ENCODE peak calls at places on chromosome 13, in five cellular contexts. B is GM06990, Q is ascending aorta, P is nephron progenitor cell, H is neural crest cell. K is an unnamed sample.

GRCh38 chr13:31227870-31228269 is 28.1 kb downstream of the B3GLCT start:
- DNase-seq in P (no peak), B (no peak), H (no peak), Q (no peak), K (no peak)

GRCh38 chr13:92225861-92226260 is 827.4 kb downstream of the GPC5 start:
- DNase-seq in P (no peak), Q (no peak), B (no peak), H (no peak), K (no peak)

GRCh38 chr13:20393273-20394235 is 132.1 kb downstream of the CRYL1 start:
- DNase-seq in B (no peak), P (no peak), H (no peak), Q (no peak), K (no peak)

GRCh38 chr13:110271313-110271712 is 35.6 kb downstream of the COL4A1 start:
- DNase-seq in Q (peak), P (no peak), H (no peak), B (no peak), K (no peak)

GRCh38 chr13:90091611-90092010 is 1255.9 kb upstream of the MIR17HG start:
- DNase-seq in P (no peak), H (no peak), B (no peak), Q (no peak), K (no peak)

GRCh38 chr13:84999252-84999651 is 800.0 kb downstream of the SLITRK6 start:
- DNase-seq in P (no peak), H (no peak), Q (no peak), B (no peak), K (no peak)

GRCh38 chr13:99347911-99348451 is 40.8 kb upstream of the GPR183 start:
- DNase-seq in P (no peak), Q (no peak), B (peak), H (no peak), K (no peak)

GRCh38 chr13:50844181-50844875 is 836 bp upstream of the DLEU7 start:
- DNase-seq in B (no peak), Q (no peak), P (no peak), H (no peak), K (no peak)

GRCh38 chr13:29522044-29522685 is 73.3 kb downstream of the SLC7A1 start:
- DNase-seq in H (no peak), B (no peak), P (no peak), Q (peak), K (no peak)

GRCh38 chr13:44758595-44759221 is 182.6 kb upstream of the TSC22D1 start:
- DNase-seq in Q (no peak), P (no peak), B (no peak), H (no peak), K (no peak)

GRCh38 chr13:26950546-26950945 is 190.0 kb upstream of the GPR12 start:
- DNase-seq in P (no peak), B (no peak), Q (no peak), H (no peak), K (no peak)

GRCh38 chr13:50156140-50156539 is 140.9 kb downstream of the KCNRG start:
- DNase-seq in P (no peak), H (no peak), Q (no peak), B (no peak), K (no peak)

GRCh38 chr13:66915596-66916185 is 314.4 kb downstream of the PCDH9 start:
- DNase-seq in P (no peak), H (no peak), Q (no peak), B (no peak), K (no peak)

GRCh38 chr13:72562686-72563085 is 164.7 kb downstream of the MZT1 start:
- DNase-seq in B (no peak), P (no peak), Q (no peak), H (no peak), K (no peak)

GRCh38 chr13:91242652-91243051 is 104.8 kb upstream of the MIR17HG start:
- DNase-seq in Q (no peak), P (no peak), B (no peak), H (no peak), K (no peak)

GRCh38 chr13:45015300-45015699 is 26.0 kb downstream of the GPALPP1 start:
- DNase-seq in Q (no peak), H (no peak), B (no peak), P (no peak), K (no peak)

GRCh38 chr13:59086147-59086546 is 1077.6 kb downstream of the DIAPH3 start:
- DNase-seq in H (no peak), Q (no peak), P (no peak), B (no peak), K (no peak)

GRCh38 chr13:99517984-99518383 is 16.7 kb downstream of the TM9SF2 start:
- DNase-seq in Q (no peak), H (no peak), P (no peak), B (no peak), K (no peak)

GRCh38 chr13:26168276-26168814 is 53.8 kb downstream of the RNF6 start:
- DNase-seq in B (no peak), H (no peak), Q (no peak), P (no peak), K (no peak)

GRCh38 chr13:35747594-35747993 is 271.1 kb upstream of the MAB21L1 start:
- DNase-seq in B (no peak), P (no peak), Q (no peak), H (no peak), K (no peak)

GRCh38 chr13:39729161-39729560 is 73.7 kb downstream of the COG6 start:
- DNase-seq in B (no peak), H (no peak), P (no peak), Q (no peak), K (no peak)

GRCh38 chr13:44458313-44458975 is 84.8 kb downstream of the SERP2 start:
- DNase-seq in Q (no peak), P (no peak), B (no peak), H (no peak), K (no peak)

GRCh38 chr13:77918391-77919261 is at the start of gene EDNRB:
- DNase-seq in P (peak), Q (peak), H (peak), B (no peak), K (peak)

GRCh38 chr13:52361225-52361624 is 44.7 kb downstream of the THSD1 start:
- DNase-seq in H (no peak), Q (no peak), B (no peak), P (no peak), K (no peak)

GRCh38 chr13:27406178-27406939 is 18.1 kb upstream of the GTF3A start:
- DNase-seq in B (no peak), P (no peak), Q (peak), H (no peak), K (no peak)

GRCh38 chr13:106277483-106278154 is 257.8 kb downstream of the EFNB2 start:
- DNase-seq in Q (no peak), B (no peak), P (no peak), H (no peak), K (no peak)

GRCh38 chr13:41520699-41521630 is 63.6 kb downstream of the RGCC start:
- DNase-seq in H (no peak), B (no peak), P (no peak), Q (no peak), K (no peak)

GRCh38 chr13:35093356-35093755 is 151.3 kb downstream of the NBEA start:
- DNase-seq in H (no peak), Q (no peak), B (no peak), P (no peak), K (no peak)

GRCh38 chr13:92901739-92902138 is 324.9 kb upstream of the GPC6 start:
- DNase-seq in B (no peak), P (no peak), Q (no peak), H (no peak), K (no peak)

GRCh38 chr13:79525458-79525857 is 44.5 kb downstream of the NDFIP2 start:
- DNase-seq in H (no peak), P (no peak), B (no peak), Q (no peak), K (no peak)

GRCh38 chr13:98171806-98172569 is 5.1 kb downstream of the RNF113B start:
- DNase-seq in B (no peak), H (no peak), Q (no peak), P (peak), K (no peak)

GRCh38 chr13:24851546-24851945 is 87.6 kb downstream of the RNF17 start:
- DNase-seq in B (no peak), Q (no peak), P (no peak), H (no peak), K (no peak)

GRCh38 chr13:95154441-95154886 is 146.8 kb downstream of the ABCC4 start:
- DNase-seq in Q (no peak), B (no peak), P (no peak), H (no peak), K (no peak)

GRCh38 chr13:82627183-82627582 is 1255.1 kb downstream of the SLITRK1 start:
- DNase-seq in B (no peak), P (no peak), H (no peak), Q (no peak), K (no peak)

GRCh38 chr13:50393641-50394040 is 378.4 kb downstream of the KCNRG start:
- DNase-seq in P (peak), Q (no peak), H (peak), B (no peak), K (no peak)

GRCh38 chr13:52695856-52696255 is 43.2 kb downstream of the SUGT1 start:
- DNase-seq in P (no peak), H (no peak), B (peak), Q (no peak), K (no peak)

GRCh38 chr13:43113603-43114002 is 90.2 kb downstream of the DNAJC15 start:
- DNase-seq in Q (no peak), H (no peak), B (no peak), P (no peak), K (no peak)

GRCh38 chr13:43111887-43112400 is 88.6 kb downstream of the DNAJC15 start:
- DNase-seq in Q (no peak), P (no peak), B (no peak), H (no peak), K (no peak)

GRCh38 chr13:43114504-43114903 is 91.1 kb downstream of the DNAJC15 start:
- DNase-seq in P (no peak), Q (no peak), B (no peak), H (no peak), K (no peak)

GRCh38 chr13:43119206-43119605 is 95.8 kb downstream of the DNAJC15 start:
- DNase-seq in H (no peak), Q (no peak), P (no peak), B (no peak), K (no peak)

GRCh38 chr13:43116242-43116641 is 92.9 kb downstream of the DNAJC15 start:
- DNase-seq in Q (no peak), H (no peak), P (no peak), B (no peak), K (no peak)
- TF ChIP-seq CTCF in Q (no peak), H (no peak), P (no peak), B (peak), K (no peak)

GRCh38 chr13:46667687-46668281 is 114.8 kb downstream of the LRCH1 start:
- DNase-seq in P (no peak), B (no peak), Q (no peak), H (no peak), K (no peak)

GRCh38 chr13:46668302-46668720 is 115.3 kb downstream of the LRCH1 start:
- DNase-seq in Q (no peak), B (no peak), H (no peak), P (no peak), K (no peak)

GRCh38 chr13:46665630-46666482 is 112.9 kb downstream of the LRCH1 start:
- DNase-seq in Q (no peak), B (no peak), H (no peak), P (no peak), K (no peak)

GRCh38 chr13:46665243-46665629 is 112.3 kb downstream of the LRCH1 start:
- DNase-seq in H (no peak), P (no peak), Q (no peak), B (no peak), K (no peak)

GRCh38 chr13:46666727-46667456 is 113.9 kb downstream of the LRCH1 start:
- DNase-seq in B (no peak), H (no peak), Q (no peak), P (no peak), K (no peak)
- TF ChIP-seq CTCF in B (peak), H (no peak), Q (no peak), P (no peak), K (no peak)

GRCh38 chr13:113519556-113519955 is 29.0 kb upstream of the DCUN1D2 start:
- DNase-seq in P (no peak), Q (peak), B (no peak), H (no peak), K (no peak)
- TF ChIP-seq CTCF in P (no peak), Q (no peak), B (no peak), H (no peak), K (no peak)

DNA sequence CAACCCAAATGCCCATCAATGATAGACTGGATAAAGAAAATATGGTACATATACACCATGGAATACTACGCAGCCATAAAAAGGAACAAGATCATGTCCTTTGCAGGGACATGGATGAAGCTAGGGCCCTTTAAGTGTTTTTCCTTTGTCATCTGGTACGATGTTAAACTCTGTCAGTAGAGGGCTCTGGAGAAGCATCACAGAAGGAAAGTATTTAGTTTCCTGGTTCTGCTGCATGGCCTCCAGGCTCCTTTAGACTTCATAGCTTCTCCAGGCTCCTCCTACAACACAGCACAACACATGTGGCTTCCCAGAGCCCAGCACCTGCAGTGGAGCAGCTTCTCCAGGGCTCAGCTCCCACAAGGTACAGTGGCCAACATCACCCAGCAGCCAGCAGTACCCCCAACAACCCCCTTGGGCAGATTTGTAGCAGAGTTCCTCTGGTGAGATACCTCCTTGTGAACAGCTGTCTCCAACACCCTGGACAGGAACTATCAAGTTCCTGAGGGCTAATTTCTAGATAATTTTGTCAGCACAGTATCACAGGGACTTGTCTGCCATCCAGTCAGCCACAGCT is 63.4 kb downstream of the KCTD12 start:
- DNase-seq in P (no peak), B (peak), Q (no peak), H (no peak), K (no peak)
- TF ChIP-seq CTCF in P (no peak), B (peak), Q (peak), H (no peak), K (peak)

GRCh38 chr13:102294407-102295018 is 107.3 kb downstream of the FGF14 start:
- DNase-seq in H (no peak), Q (no peak), B (no peak), P (no peak), K (no peak)
- TF ChIP-seq CTCF in H (no peak), Q (no peak), B (no peak), P (no peak), K (no peak)

K was measured in CD14-positive monocyte.